ENCODE peak calls at places on chromosomes 4 and X, in five cellular contexts. N, O, I, K and F are unnamed samples.

GRCh38 chr4:175927121-175927520 is 115.1 kb upstream of the GPM6A start:
- DNase-seq in N (no peak), O (no peak), I (no peak), K (no peak), F (no peak)

GRCh38 chrX:119145241-119145653 is 17.6 kb upstream of the KIAA1210 start:
- DNase-seq in N (no peak), O (no peak), I (peak), K (peak), F (no peak)

GRCh38 chr4:130478406-130478805 is 1382.5 kb downstream of the C4orf33 start:
- DNase-seq in N (no peak), O (peak), I (peak), K (peak), F (peak)

GRCh38 chrX:10233696-10234095 is 76.9 kb downstream of the CLCN4 start:
- DNase-seq in N (no peak), O (peak), I (no peak), K (no peak), F (no peak)

GRCh38 chrX:261167-261857 is 19.9 kb upstream of the PLCXD1 start:
- DNase-seq in N (no peak), O (peak), I (peak), K (peak), F (no peak)

GRCh38 chr4:128660361-128660964 is 149.0 kb upstream of the JADE1 start:
- DNase-seq in N (no peak), O (peak), I (no peak), K (peak), F (no peak)

GRCh38 chr4:13455411-13455810 is 28.7 kb downstream of the RAB28 start:
- DNase-seq in N (no peak), O (peak), I (no peak), K (no peak), F (no peak)

GRCh38 chrX:118657413-118657812 is 70.0 kb upstream of the IL13RA1 start:
- DNase-seq in N (no peak), O (no peak), I (no peak), K (no peak), F (no peak)

GRCh38 chrX:13955095-13955647 is 74.5 kb downstream of the GEMIN8 start:
- DNase-seq in N (no peak), O (no peak), I (no peak), K (no peak), F (no peak)

GRCh38 chr4:153765836-153766235 is 6.0 kb upstream of the RNF175 start:
- DNase-seq in N (no peak), O (no peak), I (no peak), K (no peak), F (no peak)

GRCh38 chr4:110770353-110770752 is 147.5 kb upstream of the PITX2 start:
- DNase-seq in N (no peak), O (no peak), I (no peak), K (no peak), F (no peak)

GRCh38 chr4:133584714-133585113 is 435.6 kb downstream of the PCDH10 start:
- DNase-seq in N (no peak), O (no peak), I (peak), K (no peak), F (no peak)
- TF ChIP-seq CTCF in N (no peak), O (no peak), I (peak), K (no peak), F (peak)

GRCh38 chr4:112526061-112526460 is 10.1 kb upstream of the NEUROG2 start:
- DNase-seq in N (no peak), O (peak), I (no peak), K (no peak), F (no peak)

GRCh38 chr4:112523008-112523440 is 7.0 kb upstream of the NEUROG2 start:
- DNase-seq in N (no peak), O (peak), I (peak), K (peak), F (no peak)

GRCh38 chr4:112522389-112522788 is 6.4 kb upstream of the NEUROG2 start:
- DNase-seq in N (no peak), O (no peak), I (peak), K (no peak), F (no peak)

GRCh38 chr4:112521123-112522116 is 5.4 kb upstream of the NEUROG2 start:
- DNase-seq in N (no peak), O (no peak), I (peak), K (no peak), F (no peak)

GRCh38 chr4:112523764-112524505 is 8.0 kb upstream of the NEUROG2 start:
- DNase-seq in N (no peak), O (no peak), I (peak), K (peak), F (no peak)
- H3K4me3 ChIP-seq in N (peak), O (peak), I (peak), K (peak), F (peak)

GRCh38 chr4:38069271-38069760 is 109.1 kb downstream of the PTTG2 start:
- DNase-seq in N (no peak), O (peak), I (peak), K (peak), F (no peak)
- TF ChIP-seq CTCF in N (no peak), O (peak), I (peak), K (peak), F (peak)

GRCh38 chr4:40211224-40212185 is 14.7 kb downstream of the RHOH start:
- DNase-seq in N (no peak), O (peak), I (no peak), K (no peak), F (no peak)
- H3K4me3 ChIP-seq in N (no peak), O (no peak), I (no peak), K (no peak), F (no peak)